ENCODE peak calls at places on chromosomes 3 and 15, in four cellular contexts. G is KG1, Q is activated T-cell treated with anti-CD3 and anti-CD28 coated beads for 48 hours, R is globus pallidus. U is an unnamed sample.

GRCh38 chr3:49500408-49501257 is 30.6 kb downstream of the DAG1 start:
- DNase-seq in G (no peak), Q (no peak), R (no peak), U (peak)

GRCh38 chr3:142962520-142963265 is 781 bp downstream of the PAQR9 start:
- DNase-seq in G (no peak), Q (no peak), R (no peak), U (no peak)

GRCh38 chr3:112134335-112135124 is 1.5 kb upstream of the GCSAM start:
- DNase-seq in G (no peak), Q (no peak), R (no peak), U (no peak)

GRCh38 chr3:11370134-11370533 is 97.9 kb downstream of the ATG7 start:
- DNase-seq in G (no peak), Q (no peak), R (peak), U (no peak)

GRCh38 chr15:77510066-77511044 is 89.7 kb downstream of the HMG20A start:
- DNase-seq in G (no peak), Q (no peak), R (no peak), U (no peak)

GRCh38 chr3:45966969-45967640 is 23.8 kb downstream of the CXCR6 start:
- DNase-seq in G (no peak), Q (no peak), R (peak), U (no peak)

GRCh38 chr3:120568624-120569023 is 27.5 kb upstream of the NDUFB4 start:
- DNase-seq in G (no peak), Q (no peak), R (no peak), U (no peak)

GRCh38 chr3:48614044-48614443 is 4.6 kb upstream of the UQCRC1 start:
- DNase-seq in G (no peak), Q (no peak), R (no peak), U (no peak)

GRCh38 chr15:77012868-77013267 is 17.9 kb downstream of the PSTPIP1 start:
- DNase-seq in G (no peak), Q (no peak), R (no peak), U (no peak)

GRCh38 chr15:44710236-44711088 is 661 bp downstream of the PATL2 start:
- DNase-seq in G (peak), Q (no peak), R (peak), U (peak)

GRCh38 chr15:80550219-80550909 is 144.7 kb upstream of the ABHD17C start:
- DNase-seq in G (no peak), Q (no peak), R (no peak), U (no peak)

GRCh38 chr3:39176025-39176714 is 16.2 kb downstream of the XIRP1 start:
- DNase-seq in G (no peak), Q (no peak), R (no peak), U (no peak)

GRCh38 chr3:146156801-146157310 is 4.1 kb downstream of the PLOD2 start:
- DNase-seq in G (no peak), Q (no peak), R (no peak), U (no peak)

U was measured in CD14-positive monocyte.